ENCODE peak calls at places on chromosomes 11 and 22, in five cellular contexts. K is cardiac muscle cell, M is Panc1, J is aorta, S is colonic mucosa. Z is an unnamed sample.
A peak's percentile ranks its signal among the peaks of the same experiment; 100 is the strongest.

GRCh38 chr11:93940395-93940794 is 80.8 kb upstream of the HEPHL1 start:
- DNase-seq in K (no peak), M (no peak), J (no peak), S (no peak), Z (no peak)

GRCh38 chr11:57484141-57484710 is 23.9 kb downstream of the RTN4RL2 start:
- DNase-seq in K (no peak), M (no peak), J (no peak), S (no peak), Z (peak; percentile 75)

GRCh38 chr11:24755260-24755839 is 258.5 kb downstream of the LUZP2 start:
- DNase-seq in K (no peak), M (no peak), J (no peak), S (no peak), Z (no peak)

GRCh38 chr11:118988280-118988679 is 9.7 kb upstream of the CENATAC start:
- DNase-seq in K (no peak), M (no peak), J (no peak), S (no peak), Z (no peak)

GRCh38 chr11:10366568-10367331 is 61.9 kb downstream of the ADM start:
- DNase-seq in K (peak; percentile 100), M (peak; percentile 85), J (peak; percentile 91), S (peak; percentile 86), Z (no peak)

GRCh38 chr11:21177379-21177778 is 508.0 kb downstream of the NELL1 start:
- DNase-seq in K (no peak), M (no peak), J (no peak), S (no peak), Z (no peak)

GRCh38 chr11:129317564-129317963 is 58.1 kb upstream of the BARX2 start:
- DNase-seq in K (no peak), M (no peak), J (no peak), S (peak; percentile 42), Z (no peak)

GRCh38 chr11:64724863-64725535 is 2.0 kb upstream of the NRXN2 start:
- DNase-seq in K (no peak), M (no peak), J (no peak), S (no peak), Z (no peak)

GRCh38 chr22:50058338-50059184 is 463 bp upstream of the TTLL8 start:
- DNase-seq in K (peak; percentile 19), M (no peak), J (no peak), S (no peak), Z (no peak)

GRCh38 chr11:117058761-117059233 is 39.4 kb downstream of the SIK3 start:
- DNase-seq in K (peak; percentile 69), M (no peak), J (no peak), S (no peak), Z (no peak)

GRCh38 chr11:16154715-16155396 is 201.5 kb downstream of the SOX6 start:
- DNase-seq in K (peak; percentile 10), M (no peak), J (no peak), S (no peak), Z (no peak)

GRCh38 chr11:26551186-26551801 is 20.8 kb downstream of the MUC15 start:
- DNase-seq in K (peak; percentile 23), M (no peak), J (no peak), S (no peak), Z (no peak)

GRCh38 chr22:22818861-22819855 is 68.5 kb upstream of the IGLL5 start:
- DNase-seq in K (no peak), M (no peak), J (no peak), S (no peak), Z (no peak)

GRCh38 chr11:118605116-118605867 is 2.1 kb upstream of the PHLDB1 start:
- DNase-seq in K (peak; percentile 97), M (no peak), J (peak; percentile 82), S (peak; percentile 57), Z (no peak)

DNA sequence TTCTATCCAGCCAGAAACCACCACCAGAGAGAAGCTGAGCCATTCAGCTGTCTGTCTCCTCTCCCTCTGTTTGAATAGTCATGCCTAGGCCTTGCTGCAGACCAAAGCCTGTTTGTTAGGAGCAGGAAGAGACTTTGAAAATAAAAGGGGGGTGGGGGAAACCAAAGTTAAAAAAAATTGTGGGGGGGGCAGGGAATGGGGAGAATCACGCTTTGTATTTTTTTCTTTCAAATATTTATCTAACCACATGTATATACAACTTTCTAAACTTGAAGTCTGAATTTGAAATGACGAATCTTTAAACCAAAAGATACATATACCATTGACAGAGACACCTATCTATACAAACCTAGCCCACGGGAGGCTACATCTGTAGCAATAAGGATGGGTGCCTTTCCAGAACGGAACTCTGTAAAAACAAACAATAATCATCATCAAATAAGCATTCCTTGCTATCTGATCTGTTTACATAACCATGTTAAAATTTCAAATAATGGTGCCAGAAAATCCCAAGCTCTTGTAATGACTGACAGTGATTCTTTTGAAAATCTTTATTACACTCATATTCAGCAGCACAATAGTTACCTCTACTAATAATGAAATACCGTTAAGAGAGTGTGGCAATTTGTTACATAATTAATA is 14.3 kb downstream of the DDX17 start:
- DNase-seq in K (no peak), M (no peak), J (no peak), S (no peak), Z (no peak)
- H3K36me3 ChIP-seq in K (peaks cover 94% of the 10 kb centered on the region), M (peaks cover 70% of the 10 kb centered on the region), J (peaks cover 11% of the 10 kb centered on the region), S (peaks cover 73% of the 10 kb centered on the region), Z (peaks cover 5% of the 10 kb centered on the region)

GRCh38 chr11:76823481-76824028 is 37.2 kb upstream of the ACER3 start:
- DNase-seq in K (peak; percentile 81), M (peak; percentile 74), J (no peak), S (peak; percentile 27), Z (no peak)
- H3K27ac ChIP-seq in K (no peak overlapping the region), M (peak overlapping the region; percentile 75), J (no peak overlapping the region), S (peak overlapping the region; percentile 32), Z (peak overlapping the region; percentile 82)

DNA sequence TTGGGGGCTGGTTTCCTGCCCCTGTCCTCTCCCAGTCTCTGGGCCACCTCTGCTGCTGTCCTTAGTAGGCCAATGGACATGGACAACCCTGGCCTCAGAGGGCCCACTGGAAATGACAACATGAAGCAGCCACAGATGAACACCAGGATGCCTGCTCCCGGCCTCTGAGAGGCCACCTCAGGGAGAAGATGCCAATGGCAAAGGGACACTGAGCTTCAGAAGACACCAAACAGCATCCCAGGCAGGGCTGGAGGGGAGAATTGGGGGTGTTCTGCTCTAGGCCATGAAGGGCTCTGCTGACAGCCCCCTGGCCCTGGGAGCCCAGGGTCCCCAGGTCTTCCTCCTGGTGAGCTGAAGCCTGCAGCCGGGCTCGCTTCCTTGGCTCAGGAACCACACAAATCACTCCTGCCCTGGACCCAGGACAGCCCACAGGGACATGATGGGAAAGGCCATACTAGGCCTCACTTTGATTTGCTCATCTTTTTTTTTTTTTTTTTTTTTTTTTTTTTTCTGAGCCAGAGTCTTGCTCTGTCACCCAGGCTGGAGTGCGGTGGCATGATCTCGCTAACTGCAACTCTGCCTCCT is 45.3 kb downstream of the TPBGL start:
- DNase-seq in K (no peak), M (no peak), J (no peak), S (no peak), Z (no peak)
- H3K36me3 ChIP-seq in K (no peaks in the 10 kb centered on the region), M (peaks cover 5% of the 10 kb centered on the region), J (no peaks in the 10 kb centered on the region), S (no peaks in the 10 kb centered on the region), Z (peaks cover 94% of the 10 kb centered on the region)

GRCh38 chr11:130379276-130379675 is 49.1 kb downstream of the ADAMTS8 start:
- DNase-seq in K (no peak), M (no peak), J (no peak), S (no peak), Z (no peak)

GRCh38 chr11:130389315-130389935 is 39.0 kb downstream of the ADAMTS8 start:
- DNase-seq in K (no peak), M (no peak), J (no peak), S (peak; percentile 63), Z (no peak)

GRCh38 chr11:130381317-130381716 is 47.1 kb downstream of the ADAMTS8 start:
- DNase-seq in K (peak; percentile 17), M (no peak), J (no peak), S (no peak), Z (no peak)

GRCh38 chr11:130388607-130389205 is 39.7 kb downstream of the ADAMTS8 start:
- DNase-seq in K (no peak), M (no peak), J (no peak), S (no peak), Z (no peak)

DNA sequence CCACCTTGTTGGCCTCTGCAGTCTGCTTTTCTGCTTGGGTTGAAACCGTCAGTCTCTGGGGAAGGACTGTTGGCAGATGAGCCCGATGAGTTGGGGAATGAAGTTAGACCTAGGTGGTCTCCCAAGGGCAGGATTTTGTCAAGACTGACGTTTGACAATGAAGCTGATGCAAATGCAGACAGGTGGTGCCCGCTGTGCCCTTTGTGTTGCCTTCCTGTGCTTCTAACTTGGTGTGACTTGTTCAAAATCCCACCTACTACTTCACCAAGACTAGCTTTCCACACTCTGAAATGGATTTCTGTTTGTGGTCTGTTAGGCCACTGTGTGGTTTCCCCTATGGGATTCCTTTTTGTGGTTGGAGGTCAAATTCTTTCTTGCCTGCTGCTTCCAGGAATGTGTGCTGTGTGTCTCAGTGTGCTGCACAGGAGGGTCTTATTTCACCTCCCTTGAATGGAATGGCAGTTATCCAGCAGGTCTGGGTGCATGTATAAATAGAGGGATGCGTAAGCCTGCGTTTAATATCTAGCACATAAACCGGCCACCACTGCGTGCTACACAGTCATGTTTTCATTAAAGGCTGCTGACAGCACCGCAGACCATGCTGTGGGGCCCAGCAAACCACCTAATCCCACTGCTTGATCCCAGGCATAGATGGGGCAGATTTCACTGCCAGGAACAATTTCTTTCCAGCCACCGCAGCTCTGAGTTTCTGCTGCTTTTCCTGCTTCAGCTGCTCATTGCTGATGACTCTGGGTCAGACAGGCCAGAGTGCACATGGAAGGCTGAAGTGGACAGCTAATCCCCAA is 44.8 kb downstream of the ADAMTS8 start:
- DNase-seq in K (peak; percentile 80), M (no peak), J (no peak), S (no peak), Z (no peak)
- H3K27ac ChIP-seq in K (no peak overlapping the region), M (no peak overlapping the region), J (no peak overlapping the region), S (no peak overlapping the region), Z (no peak overlapping the region)

GRCh38 chr22:41935015-41935908 is 8.7 kb upstream of the TNFRSF13C start:
- DNase-seq in K (no peak), M (no peak), J (no peak), S (no peak), Z (no peak)

GRCh38 chr22:41933411-41934177 is 7.0 kb upstream of the TNFRSF13C start:
- DNase-seq in K (no peak), M (no peak), J (no peak), S (no peak), Z (no peak)

GRCh38 chr22:41934284-41935014 is 7.8 kb upstream of the TNFRSF13C start:
- DNase-seq in K (no peak), M (no peak), J (peak; percentile 47), S (no peak), Z (no peak)

GRCh38 chr22:41931701-41932269 is 5.2 kb upstream of the TNFRSF13C start:
- DNase-seq in K (no peak), M (no peak), J (no peak), S (no peak), Z (no peak)

GRCh38 chr22:41932353-41932752 is 5.7 kb upstream of the TNFRSF13C start:
- DNase-seq in K (no peak), M (no peak), J (no peak), S (no peak), Z (no peak)
- H3K36me3 ChIP-seq in K (no peaks in the 10 kb centered on the region), M (no peaks in the 10 kb centered on the region), J (no peaks in the 10 kb centered on the region), S (no peaks in the 10 kb centered on the region), Z (no peaks in the 10 kb centered on the region)